ENCODE peak calls at places on chromosomes 2 and 18, in nine cellular contexts. One of them, this sample, is unnamed.
A peak's percentile ranks its signal among the peaks of the same experiment; 100 is the strongest.

GRCh38 chr18:63220903-63221302 is 98.7 kb downstream of the BCL2 start:
- DNase-seq in SJSA1: no peak
- DNase-seq in tibial artery: no peak
- DNase-seq in A549: no peak
- DNase-seq in cardiac muscle cell: no peak
- DNase-seq in body of pancreas: no peak
- DNase-seq in IMR-90: no peak
- DNase-seq in WERI-Rb-1: no peak
- DNase-seq in heart left ventricle: no peak
- DNase-seq in this sample: no peak

GRCh38 chr2:120441744-120442471 is 96.0 kb downstream of the INHBB start:
- DNase-seq in body of pancreas: peak; percentile 92
- DNase-seq in IMR-90: peak; percentile 13
- DNase-seq in cardiac muscle cell: peak; percentile 44
- DNase-seq in heart left ventricle: no peak
- DNase-seq in WERI-Rb-1: no peak
- DNase-seq in A549: no peak
- DNase-seq in tibial artery: peak; percentile 79
- DNase-seq in SJSA1: no peak
- DNase-seq in this sample: no peak

GRCh38 chr2:215619022-215619958 is 183.4 kb upstream of the FN1 start:
- DNase-seq in heart left ventricle: no peak
- DNase-seq in tibial artery: no peak
- DNase-seq in WERI-Rb-1: peak; percentile 61
- DNase-seq in A549: peak; percentile 7
- DNase-seq in SJSA1: no peak
- DNase-seq in body of pancreas: no peak
- DNase-seq in IMR-90: peak; percentile 67
- DNase-seq in cardiac muscle cell: peak; percentile 95
- DNase-seq in this sample: no peak

GRCh38 chr2:156481295-156481694 is 45.1 kb downstream of the GPD2 start:
- DNase-seq in heart left ventricle: no peak
- DNase-seq in cardiac muscle cell: no peak
- DNase-seq in body of pancreas: no peak
- DNase-seq in A549: no peak
- DNase-seq in tibial artery: no peak
- DNase-seq in WERI-Rb-1: no peak
- DNase-seq in SJSA1: no peak
- DNase-seq in IMR-90: peak; percentile 41
- DNase-seq in this sample: no peak

GRCh38 chr2:170739507-170740046 is 24.4 kb downstream of the SP5 start:
- DNase-seq in body of pancreas: no peak
- DNase-seq in A549: no peak
- DNase-seq in tibial artery: no peak
- DNase-seq in SJSA1: no peak
- DNase-seq in WERI-Rb-1: no peak
- DNase-seq in heart left ventricle: no peak
- DNase-seq in IMR-90: no peak
- DNase-seq in cardiac muscle cell: no peak
- DNase-seq in this sample: no peak

GRCh38 chr2:143341478-143341877 is 212.3 kb downstream of the ARHGAP15 start:
- DNase-seq in cardiac muscle cell: no peak
- DNase-seq in body of pancreas: no peak
- DNase-seq in IMR-90: no peak
- DNase-seq in heart left ventricle: no peak
- DNase-seq in A549: no peak
- DNase-seq in WERI-Rb-1: no peak
- DNase-seq in SJSA1: no peak
- DNase-seq in tibial artery: no peak
- DNase-seq in this sample: no peak

GRCh38 chr2:64650722-64651338 is 2.9 kb downstream of the SERTAD2 start:
- DNase-seq in SJSA1: no peak
- DNase-seq in A549: no peak
- DNase-seq in cardiac muscle cell: no peak
- DNase-seq in body of pancreas: peak; percentile 60
- DNase-seq in IMR-90: no peak
- DNase-seq in heart left ventricle: no peak
- DNase-seq in WERI-Rb-1: no peak
- DNase-seq in tibial artery: no peak
- DNase-seq in this sample: no peak

GRCh38 chr2:231549446-231550239 is 19.4 kb upstream of the NMUR1 start:
- DNase-seq in IMR-90: no peak
- DNase-seq in tibial artery: no peak
- DNase-seq in heart left ventricle: no peak
- DNase-seq in body of pancreas: no peak
- DNase-seq in A549: no peak
- DNase-seq in WERI-Rb-1: no peak
- DNase-seq in cardiac muscle cell: no peak
- DNase-seq in SJSA1: no peak
- DNase-seq in this sample: no peak

GRCh38 chr18:63697261-63697660 is 5.5 kb upstream of the SERPINB11 start:
- DNase-seq in SJSA1: no peak
- DNase-seq in A549: no peak
- DNase-seq in tibial artery: no peak
- DNase-seq in IMR-90: peak; percentile 3
- DNase-seq in heart left ventricle: no peak
- DNase-seq in cardiac muscle cell: no peak
- DNase-seq in body of pancreas: no peak
- DNase-seq in WERI-Rb-1: no peak
- DNase-seq in this sample: no peak

GRCh38 chr2:230160112-230160660 is 59.6 kb downstream of the SP110 start:
- DNase-seq in A549: peak; percentile 47
- DNase-seq in tibial artery: no peak
- DNase-seq in body of pancreas: peak; percentile 33
- DNase-seq in SJSA1: no peak
- DNase-seq in cardiac muscle cell: peak; percentile 62
- DNase-seq in IMR-90: peak; percentile 47
- DNase-seq in WERI-Rb-1: peak; percentile 17
- DNase-seq in heart left ventricle: peak; percentile 45
- DNase-seq in this sample: peak; percentile 7

GRCh38 chr2:128421861-128422311 is 103.2 kb upstream of the HS6ST1 start:
- DNase-seq in SJSA1: no peak
- DNase-seq in tibial artery: peak; percentile 62
- DNase-seq in body of pancreas: no peak
- DNase-seq in heart left ventricle: no peak
- DNase-seq in WERI-Rb-1: no peak
- DNase-seq in IMR-90: no peak
- DNase-seq in cardiac muscle cell: no peak
- DNase-seq in A549: no peak
- DNase-seq in this sample: no peak

GRCh38 chr2:9757430-9758287 is 85.6 kb upstream of the TAF1B start:
- DNase-seq in WERI-Rb-1: no peak
- DNase-seq in body of pancreas: no peak
- DNase-seq in cardiac muscle cell: peak; percentile 40
- DNase-seq in IMR-90: peak; percentile 27
- DNase-seq in A549: no peak
- DNase-seq in tibial artery: no peak
- DNase-seq in heart left ventricle: peak; percentile 78
- DNase-seq in SJSA1: no peak
- DNase-seq in this sample: no peak

GRCh38 chr2:204339212-204339715 is 206.0 kb upstream of the PARD3B start:
- DNase-seq in cardiac muscle cell: no peak
- DNase-seq in tibial artery: no peak
- DNase-seq in WERI-Rb-1: no peak
- DNase-seq in A549: no peak
- DNase-seq in IMR-90: no peak
- DNase-seq in heart left ventricle: no peak
- DNase-seq in body of pancreas: no peak
- DNase-seq in SJSA1: no peak
- DNase-seq in this sample: no peak

GRCh38 chr2:101540518-101540917 is 65.6 kb upstream of the RFX8 start:
- DNase-seq in WERI-Rb-1: no peak
- DNase-seq in A549: no peak
- DNase-seq in body of pancreas: no peak
- DNase-seq in IMR-90: peak; percentile 26
- DNase-seq in cardiac muscle cell: peak; percentile 88
- DNase-seq in heart left ventricle: no peak
- DNase-seq in SJSA1: no peak
- DNase-seq in tibial artery: no peak
- DNase-seq in this sample: no peak

GRCh38 chr2:95346236-95346737 is 49.1 kb downstream of the KCNIP3 start:
- DNase-seq in cardiac muscle cell: peak; percentile 80
- DNase-seq in IMR-90: peak; percentile 29
- DNase-seq in heart left ventricle: peak; percentile 78
- DNase-seq in body of pancreas: peak; percentile 64
- DNase-seq in SJSA1: peak; percentile 47
- DNase-seq in tibial artery: peak; percentile 87
- DNase-seq in WERI-Rb-1: peak; percentile 34
- DNase-seq in A549: peak; percentile 38
- DNase-seq in this sample: no peak

GRCh38 chr2:47414682-47415458 is 11.9 kb downstream of the MSH2 start:
- DNase-seq in A549: no peak
- DNase-seq in WERI-Rb-1: no peak
- DNase-seq in body of pancreas: no peak
- DNase-seq in tibial artery: no peak
- DNase-seq in cardiac muscle cell: no peak
- DNase-seq in SJSA1: peak; percentile 6
- DNase-seq in heart left ventricle: no peak
- DNase-seq in IMR-90: no peak
- DNase-seq in this sample: no peak

DNA sequence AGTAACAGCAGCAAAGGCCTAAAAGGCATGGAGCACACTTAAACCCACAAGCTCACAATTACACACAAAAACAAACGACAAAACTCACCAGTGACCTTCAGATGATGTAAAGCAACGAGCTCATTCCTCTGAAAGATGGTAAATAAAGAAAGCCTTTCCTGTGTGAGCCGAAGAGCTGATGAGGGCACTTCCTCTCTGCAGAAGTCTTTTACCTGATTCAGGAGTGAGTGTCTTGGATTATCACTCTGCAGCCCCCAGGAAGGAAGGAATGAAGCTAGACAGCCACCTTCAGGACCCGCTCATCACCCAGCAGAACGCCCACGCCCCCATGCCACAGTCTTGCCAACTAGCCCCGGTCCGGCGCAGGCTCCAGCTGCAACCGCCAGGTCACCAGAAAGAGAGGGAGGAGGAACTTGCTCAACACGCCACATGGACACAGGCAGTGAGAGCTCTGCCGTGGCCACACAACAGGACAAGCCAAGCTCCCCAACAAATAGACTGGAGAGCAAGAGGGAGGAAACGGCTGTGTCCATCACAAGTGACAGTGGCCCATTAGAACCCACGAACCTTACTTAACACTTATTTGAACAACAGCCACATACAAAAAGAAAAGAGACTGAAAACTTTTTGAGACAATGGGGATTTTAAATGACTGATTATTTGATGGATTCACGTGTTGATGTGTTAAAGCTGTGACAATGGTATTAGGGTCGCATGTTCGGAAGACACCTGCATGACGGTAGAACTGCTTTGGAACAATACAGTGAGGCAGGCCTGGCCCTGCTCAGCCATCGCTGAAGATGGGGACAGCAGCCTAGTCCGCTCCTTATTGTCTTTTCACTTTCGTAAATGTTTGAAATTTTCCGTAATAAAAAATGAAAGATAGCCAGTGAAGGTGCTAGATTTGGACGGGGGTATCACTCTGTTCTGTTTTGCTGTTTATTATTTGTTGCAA is 127.3 kb downstream of the HDAC4 start:
- DNase-seq in SJSA1: peak; percentile 36
- DNase-seq in IMR-90: no peak
- DNase-seq in heart left ventricle: peak; percentile 34
- DNase-seq in cardiac muscle cell: no peak
- DNase-seq in A549: no peak
- DNase-seq in body of pancreas: no peak
- DNase-seq in WERI-Rb-1: no peak
- DNase-seq in tibial artery: peak; percentile 71
- DNase-seq in this sample: no peak
- H3K27ac ChIP-seq in SJSA1: peak overlapping the region; percentile 99
- H3K27ac ChIP-seq in IMR-90: peak overlapping the region; percentile 20
- H3K27ac ChIP-seq in heart left ventricle: no peak overlapping the region
- H3K27ac ChIP-seq in cardiac muscle cell: no peak overlapping the region
- H3K27ac ChIP-seq in A549: peak overlapping the region; percentile 99
- H3K27ac ChIP-seq in body of pancreas: no peak overlapping the region
- H3K27ac ChIP-seq in WERI-Rb-1: no peak overlapping the region
- H3K27ac ChIP-seq in tibial artery: peak overlapping the region; percentile 70
- H3K27ac ChIP-seq in this sample: peak overlapping the region; percentile 94

DNA sequence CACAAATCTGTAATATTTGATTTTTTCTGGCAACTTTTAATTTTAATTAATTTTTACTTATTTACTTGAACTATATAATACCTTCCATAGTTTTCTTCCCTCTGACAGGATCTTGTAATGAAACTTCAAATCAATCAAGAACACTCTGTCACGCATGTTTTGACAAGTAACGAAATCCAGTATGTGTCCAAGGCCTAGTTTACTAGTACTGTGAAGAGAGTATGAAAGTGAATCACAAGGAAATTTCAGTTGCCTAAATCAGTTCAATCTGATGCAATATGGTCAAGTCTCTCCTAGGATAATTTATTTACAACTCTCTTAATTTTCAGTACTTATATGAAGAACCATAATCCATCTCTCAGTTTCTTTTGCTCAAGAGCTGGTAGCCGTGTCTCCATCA is 1344.6 kb upstream of the ZEB2 start:
- DNase-seq in cardiac muscle cell: no peak
- DNase-seq in heart left ventricle: no peak
- DNase-seq in body of pancreas: no peak
- DNase-seq in tibial artery: no peak
- DNase-seq in WERI-Rb-1: no peak
- DNase-seq in A549: no peak
- DNase-seq in SJSA1: no peak
- DNase-seq in IMR-90: no peak
- DNase-seq in this sample: no peak
- H3K9me3 ChIP-seq in cardiac muscle cell: no peaks in the 10 kb centered on the region
- H3K9me3 ChIP-seq in heart left ventricle: no peaks in the 10 kb centered on the region
- H3K9me3 ChIP-seq in body of pancreas: no peaks in the 10 kb centered on the region
- H3K9me3 ChIP-seq in tibial artery: no peaks in the 10 kb centered on the region
- H3K9me3 ChIP-seq in WERI-Rb-1: no peaks in the 10 kb centered on the region
- H3K9me3 ChIP-seq in A549: no peaks in the 10 kb centered on the region
- H3K9me3 ChIP-seq in SJSA1: no peaks in the 10 kb centered on the region
- H3K9me3 ChIP-seq in IMR-90: no peaks in the 10 kb centered on the region
- H3K9me3 ChIP-seq in this sample: no peaks in the 10 kb centered on the region

GRCh38 chr2:54568876-54569298 is 112.8 kb downstream of the SPTBN1 start:
- DNase-seq in SJSA1: no peak
- DNase-seq in body of pancreas: peak; percentile 73
- DNase-seq in IMR-90: no peak
- DNase-seq in A549: no peak
- DNase-seq in tibial artery: no peak
- DNase-seq in heart left ventricle: no peak
- DNase-seq in cardiac muscle cell: no peak
- DNase-seq in WERI-Rb-1: no peak
- DNase-seq in this sample: no peak
- H3K27ac ChIP-seq in SJSA1: no peak overlapping the region
- H3K27ac ChIP-seq in body of pancreas: peak overlapping the region; percentile 97
- H3K27ac ChIP-seq in IMR-90: no peak overlapping the region
- H3K27ac ChIP-seq in A549: peak overlapping the region; percentile 97
- H3K27ac ChIP-seq in tibial artery: no peak overlapping the region
- H3K27ac ChIP-seq in heart left ventricle: peak overlapping the region; percentile 70
- H3K27ac ChIP-seq in cardiac muscle cell: peak overlapping the region; percentile 82
- H3K27ac ChIP-seq in WERI-Rb-1: no peak overlapping the region
- H3K27ac ChIP-seq in this sample: no peak overlapping the region

DNA sequence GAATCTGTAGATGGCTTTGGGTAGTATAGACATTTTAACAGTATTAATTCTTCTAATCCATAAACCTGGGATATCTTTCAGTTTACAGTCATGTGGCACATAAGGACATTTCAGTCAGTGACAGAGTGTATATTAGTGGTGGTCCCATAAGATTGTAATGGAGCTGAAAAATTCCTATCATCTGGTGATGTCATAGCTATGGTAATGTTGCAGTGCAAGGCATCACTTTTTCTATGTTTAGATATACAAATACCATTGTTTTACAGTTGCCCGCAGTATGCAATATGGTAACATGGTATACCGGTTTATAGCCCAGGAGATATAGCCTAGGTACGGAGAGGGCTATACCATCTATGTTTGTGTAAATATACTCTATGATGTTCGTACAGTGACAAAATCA is 9.7 kb downstream of the CCDC150 start:
- DNase-seq in heart left ventricle: no peak
- DNase-seq in A549: no peak
- DNase-seq in tibial artery: no peak
- DNase-seq in IMR-90: no peak
- DNase-seq in WERI-Rb-1: no peak
- DNase-seq in SJSA1: no peak
- DNase-seq in cardiac muscle cell: no peak
- DNase-seq in body of pancreas: no peak
- DNase-seq in this sample: no peak
- H3K9me3 ChIP-seq in heart left ventricle: peaks cover 2% of the 10 kb centered on the region
- H3K9me3 ChIP-seq in A549: peaks cover 48% of the 10 kb centered on the region
- H3K9me3 ChIP-seq in tibial artery: no peaks in the 10 kb centered on the region
- H3K9me3 ChIP-seq in IMR-90: peaks cover 16% of the 10 kb centered on the region
- H3K9me3 ChIP-seq in WERI-Rb-1: peaks cover 4% of the 10 kb centered on the region
- H3K9me3 ChIP-seq in SJSA1: peaks cover 8% of the 10 kb centered on the region
- H3K9me3 ChIP-seq in cardiac muscle cell: no peaks in the 10 kb centered on the region
- H3K9me3 ChIP-seq in body of pancreas: peaks cover 26% of the 10 kb centered on the region
- H3K9me3 ChIP-seq in this sample: peaks cover 21% of the 10 kb centered on the region